ENCODE peak calls at places on chromosomes 2 and 18, in ten cellular contexts. M is WTC11; P is Jurkat, Clone E6-1; S is A172; D is fibroblast of the conjunctiva; Z is GM23338; Y is neuronal stem cell; I is stimulated activated CD4-positive, alpha-beta T cell treated with anti-CD3 and anti-CD28 coated beads, Interleukin-1b, Interleukin-23, amount 100 ng/mL, for 24 hours; E is NCI-H2081; W is left colon. G is an unnamed sample.

GRCh38 chr2:131034122-131035051 is 58.9 kb downstream of the FAM168B start:
- DNase-seq in P (no peak), Z (peak; percentile 72), E (peak; percentile 37), W (no peak), Y (peak; percentile 62), I (no peak), D (no peak), S (no peak), M (peak; percentile 60), G (peak; percentile 70)

GRCh38 chr2:167932123-167932693 is 315.2 kb downstream of the STK39 start:
- DNase-seq in W (no peak), M (no peak), Y (no peak), Z (no peak), E (no peak), P (no peak), D (no peak), S (no peak), I (no peak), G (no peak)

GRCh38 chr2:195562624-195563566 is 94.1 kb upstream of the SLC39A10 start:
- DNase-seq in I (no peak), E (no peak), M (no peak), D (no peak), P (no peak), S (no peak), Y (no peak), W (no peak), Z (peak; percentile 36), G (no peak)

GRCh38 chr2:12824304-12824761 is 107.6 kb downstream of the TRIB2 start:
- DNase-seq in W (no peak), I (no peak), S (peak; percentile 65), M (no peak), E (no peak), D (no peak), Y (no peak), Z (no peak), P (no peak), G (no peak)

GRCh38 chr18:62282188-62282629 is 42.9 kb upstream of the TNFRSF11A start:
- DNase-seq in W (no peak), S (peak; percentile 20), P (no peak), Y (no peak), I (no peak), Z (no peak), E (no peak), D (peak; percentile 56), M (no peak), G (no peak)

GRCh38 chr2:8412586-8412985 is 269.3 kb upstream of the ID2 start:
- DNase-seq in Y (no peak), E (no peak), P (no peak), D (no peak), S (no peak), M (no peak), W (no peak), Z (peak; percentile 5), I (no peak), G (no peak)

GRCh38 chr2:55871637-55872036 is 51.9 kb downstream of the EFEMP1 start:
- DNase-seq in E (no peak), M (no peak), P (no peak), I (no peak), W (no peak), D (no peak), S (no peak), Z (no peak), Y (no peak), G (no peak)

GRCh38 chr2:241150660-241151530 is 628 bp downstream of the PPP1R7 start:
- DNase-seq in Z (peak; percentile 48), P (no peak), W (peak; percentile 61), S (no peak), M (no peak), D (no peak), I (peak; percentile 9), Y (no peak), E (no peak), G (no peak)

GRCh38 chr18:35582310-35582682 is 756 bp downstream of the GALNT1 start:
- DNase-seq in Y (no peak), W (no peak), S (no peak), Z (no peak), M (no peak), P (no peak), E (no peak), I (no peak), D (no peak), G (no peak)